ENCODE peak calls at places on chromosomes 5 and 9, in seven cellular contexts. One of them, this sample, is unnamed.

GRCh38 chr5:96597441-96598020 is 64.6 kb upstream of the CAST start:
- DNase-seq in HFF-Myc: no peak
- DNase-seq in CD4-positive, alpha-beta memory T cell: no peak
- DNase-seq in COR-L47: peak; percentile 20
- DNase-seq in cerebellar cortex: no peak
- DNase-seq in NCI-H446 treated with DMSO at 0.1 percent for 48 hours: no peak
- DNase-seq in EL: peak; percentile 31
- DNase-seq in this sample: no peak

GRCh38 chr5:164360589-164360988 is 855.2 kb downstream of the MAT2B start:
- DNase-seq in HFF-Myc: no peak
- DNase-seq in CD4-positive, alpha-beta memory T cell: no peak
- DNase-seq in COR-L47: no peak
- DNase-seq in cerebellar cortex: no peak
- DNase-seq in NCI-H446 treated with DMSO at 0.1 percent for 48 hours: no peak
- DNase-seq in EL: no peak
- DNase-seq in this sample: no peak

GRCh38 chr5:40442346-40442745 is 237.4 kb upstream of the PTGER4 start:
- DNase-seq in HFF-Myc: no peak
- DNase-seq in CD4-positive, alpha-beta memory T cell: peak; percentile 25
- DNase-seq in COR-L47: no peak
- DNase-seq in cerebellar cortex: no peak
- DNase-seq in NCI-H446 treated with DMSO at 0.1 percent for 48 hours: no peak
- DNase-seq in EL: peak; percentile 35
- DNase-seq in this sample: no peak

GRCh38 chr5:111127453-111128195 is 35.5 kb downstream of the WDR36 start:
- DNase-seq in HFF-Myc: no peak
- DNase-seq in CD4-positive, alpha-beta memory T cell: no peak
- DNase-seq in COR-L47: no peak
- DNase-seq in cerebellar cortex: no peak
- DNase-seq in NCI-H446 treated with DMSO at 0.1 percent for 48 hours: no peak
- DNase-seq in EL: peak; percentile 69
- DNase-seq in this sample: no peak

GRCh38 chr5:35753500-35753899 is 103.2 kb upstream of the IL7R start:
- DNase-seq in HFF-Myc: no peak
- DNase-seq in CD4-positive, alpha-beta memory T cell: no peak
- DNase-seq in COR-L47: no peak
- DNase-seq in cerebellar cortex: no peak
- DNase-seq in NCI-H446 treated with DMSO at 0.1 percent for 48 hours: no peak
- DNase-seq in EL: no peak
- DNase-seq in this sample: no peak

GRCh38 chr5:32230356-32231099 is 56.4 kb upstream of the GOLPH3 start:
- DNase-seq in HFF-Myc: no peak
- DNase-seq in CD4-positive, alpha-beta memory T cell: no peak
- DNase-seq in COR-L47: peak; percentile 14
- DNase-seq in cerebellar cortex: no peak
- DNase-seq in NCI-H446 treated with DMSO at 0.1 percent for 48 hours: no peak
- DNase-seq in EL: no peak
- DNase-seq in this sample: no peak

GRCh38 chr9:93655621-93656425 is 79.4 kb downstream of the PHF2 start:
- DNase-seq in HFF-Myc: no peak
- DNase-seq in CD4-positive, alpha-beta memory T cell: no peak
- DNase-seq in COR-L47: no peak
- DNase-seq in cerebellar cortex: no peak
- DNase-seq in NCI-H446 treated with DMSO at 0.1 percent for 48 hours: no peak
- DNase-seq in EL: no peak
- DNase-seq in this sample: no peak

GRCh38 chr5:92313385-92313784 is 930.3 kb upstream of the ARRDC3 start:
- DNase-seq in HFF-Myc: no peak
- DNase-seq in CD4-positive, alpha-beta memory T cell: no peak
- DNase-seq in COR-L47: no peak
- DNase-seq in cerebellar cortex: no peak
- DNase-seq in NCI-H446 treated with DMSO at 0.1 percent for 48 hours: no peak
- DNase-seq in EL: no peak
- DNase-seq in this sample: no peak

GRCh38 chr9:33222031-33222430 is 17.9 kb upstream of the SPINK4 start:
- DNase-seq in HFF-Myc: no peak
- DNase-seq in CD4-positive, alpha-beta memory T cell: no peak
- DNase-seq in COR-L47: no peak
- DNase-seq in cerebellar cortex: no peak
- DNase-seq in NCI-H446 treated with DMSO at 0.1 percent for 48 hours: no peak
- DNase-seq in EL: no peak
- DNase-seq in this sample: no peak

This sample was measured in T-helper 1 cell.